ENCODE peak calls at places on chromosomes 16 and 17, in ten cellular contexts. B is A549, M is esophagus muscularis mucosa, R is GM12878, N is stomach, L is SK-N-SH, D is HepG2, F is transverse colon, P is K562, G is upper lobe of left lung. W is an unnamed sample.

GRCh38 chr16:70746708-70747424 is 54.1 kb downstream of the VAC14 start:
- DNase-seq in B (peak; percentile 95), M (peak; percentile 96), R (no peak), N (peak; percentile 85), L (no peak), D (peak; percentile 99), F (peak; percentile 82), P (peak; percentile 79), G (peak; percentile 94), W (no peak)

GRCh38 chr17:81337449-81337848 is 42.3 kb upstream of the SLC38A10 start:
- DNase-seq in B (peak; percentile 47), M (no peak), R (no peak), N (peak; percentile 81), L (peak; percentile 72), D (no peak), F (peak; percentile 67), P (peak; percentile 84), G (peak; percentile 86), W (no peak)

GRCh38 chr17:49360796-49361128 is 1.3 kb downstream of the ZNF652 start:
- DNase-seq in B (no peak), M (no peak), R (no peak), N (no peak), L (peak; percentile 52), D (no peak), F (peak; percentile 39), P (no peak), G (peak; percentile 51), W (no peak)

GRCh38 chr16:53922067-53922804 is 218.3 kb downstream of the FTO start:
- DNase-seq in B (no peak), M (no peak), R (no peak), N (no peak), L (no peak), D (no peak), F (no peak), P (no peak), G (no peak), W (no peak)

GRCh38 chr17:72683506-72684404 is 408.7 kb downstream of the SLC39A11 start:
- DNase-seq in B (peak; percentile 98), M (no peak), R (no peak), N (peak; percentile 38), L (no peak), D (peak; percentile 97), F (peak; percentile 35), P (no peak), G (peak; percentile 82), W (no peak)

GRCh38 chr17:39750131-39751015 is 12.6 kb downstream of the GRB7 start:
- DNase-seq in B (no peak), M (no peak), R (no peak), N (no peak), L (peak; percentile 45), D (peak; percentile 84), F (peak; percentile 11), P (no peak), G (no peak), W (peak; percentile 67)

GRCh38 chr16:29717113-29717512 is 28.7 kb downstream of the C16orf54 start:
- DNase-seq in B (no peak), M (no peak), R (no peak), N (no peak), L (no peak), D (no peak), F (no peak), P (no peak), G (no peak), W (no peak)

GRCh38 chr16:31010539-31010938 is at the start of gene STX1B:
- DNase-seq in B (no peak), M (no peak), R (no peak), N (no peak), L (peak; percentile 100), D (no peak), F (peak; percentile 21), P (peak; percentile 82), G (no peak), W (no peak)

GRCh38 chr17:37493249-37494027 is 3.7 kb downstream of the DUSP14 start:
- DNase-seq in B (no peak), M (no peak), R (no peak), N (no peak), L (no peak), D (peak; percentile 19), F (no peak), P (no peak), G (no peak), W (no peak)

GRCh38 chr17:65261682-65262636 is 124.8 kb downstream of the RGS9 start:
- DNase-seq in B (no peak), M (no peak), R (no peak), N (no peak), L (no peak), D (no peak), F (no peak), P (no peak), G (no peak), W (no peak)

GRCh38 chr17:82839617-82840292 is at the start of gene ZNF750:
- DNase-seq in B (no peak), M (no peak), R (no peak), N (no peak), L (no peak), D (no peak), F (no peak), P (no peak), G (peak; percentile 68), W (no peak)

GRCh38 chr17:83062011-83062817 is 17.2 kb upstream of the METRNL start:
- DNase-seq in B (no peak), M (no peak), R (no peak), N (no peak), L (peak; percentile 34), D (no peak), F (no peak), P (no peak), G (peak; percentile 18), W (no peak)

GRCh38 chr17:27559996-27560481 is 70.9 kb upstream of the LGALS9 start:
- DNase-seq in B (peak; percentile 60), M (no peak), R (no peak), N (peak; percentile 53), L (peak; percentile 58), D (no peak), F (peak; percentile 39), P (no peak), G (peak; percentile 62), W (no peak)

GRCh38 chr16:79498928-79499327 is 101.6 kb downstream of the MAF start:
- DNase-seq in B (no peak), M (no peak), R (no peak), N (no peak), L (no peak), D (no peak), F (no peak), P (no peak), G (no peak), W (no peak)

DNA sequence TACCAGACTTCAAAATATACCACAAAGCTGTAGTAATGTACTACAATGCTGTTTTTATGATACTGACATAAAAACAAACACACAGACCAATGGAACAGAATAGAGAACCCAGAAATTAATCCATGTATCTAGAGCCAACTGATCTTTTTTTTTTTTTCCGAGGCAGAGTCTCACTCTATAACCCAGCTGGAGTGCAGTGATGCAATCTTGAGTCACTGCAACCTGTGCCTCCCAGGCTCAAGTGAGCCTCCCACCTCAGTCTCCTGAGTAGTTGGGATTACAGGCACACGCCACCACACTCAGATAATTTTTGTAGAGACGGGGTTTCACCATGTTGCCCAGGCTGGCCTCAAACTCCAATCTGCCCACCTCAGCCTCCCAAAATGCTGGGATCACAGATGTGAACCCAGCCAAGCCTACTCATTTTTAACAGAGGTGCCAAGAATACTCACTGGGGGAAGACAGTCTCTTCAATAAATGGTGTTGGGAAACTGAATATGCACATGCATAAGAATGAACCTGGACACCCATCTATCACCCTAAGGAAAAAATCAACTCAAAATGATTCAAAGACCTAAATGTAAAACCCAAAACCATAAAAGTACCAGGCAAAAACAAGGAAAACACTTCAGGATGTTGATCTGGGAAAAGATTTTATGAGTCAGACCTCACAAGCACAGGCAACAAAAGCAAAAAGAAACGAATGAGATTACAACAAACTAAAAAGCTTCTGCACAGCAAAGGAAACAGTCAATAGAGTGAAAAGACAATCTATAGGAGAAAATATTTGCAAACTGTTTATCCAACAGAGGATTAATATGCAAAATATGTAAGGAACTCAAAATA is 63.1 kb downstream of the STX8 start:
- DNase-seq in B (peak; percentile 17), M (no peak), R (no peak), N (no peak), L (no peak), D (no peak), F (no peak), P (no peak), G (no peak), W (no peak)
- TF ChIP-seq EP300 in B (no peak), M (no peak), R (no peak), N (no peak), L (no peak), D (no peak), F (no peak), P (no peak), G (no peak), W (no peak)

GRCh38 chr17:17930674-17931073 is 41.5 kb downstream of the TOM1L2 start:
- DNase-seq in B (no peak), M (no peak), R (no peak), N (no peak), L (no peak), D (no peak), F (no peak), P (no peak), G (no peak), W (no peak)
- H3K4me1 ChIP-seq in B (peaks cover 19% of the 10 kb centered on the region), M (peaks cover 39% of the 10 kb centered on the region), R (no peaks in the 10 kb centered on the region), N (peaks cover 11% of the 10 kb centered on the region), L (peaks cover 9% of the 10 kb centered on the region), D (peaks cover 21% of the 10 kb centered on the region), F (peaks cover 27% of the 10 kb centered on the region), P (peaks cover 9% of the 10 kb centered on the region), G (peaks cover 26% of the 10 kb centered on the region), W (peaks cover 48% of the 10 kb centered on the region)

DNA sequence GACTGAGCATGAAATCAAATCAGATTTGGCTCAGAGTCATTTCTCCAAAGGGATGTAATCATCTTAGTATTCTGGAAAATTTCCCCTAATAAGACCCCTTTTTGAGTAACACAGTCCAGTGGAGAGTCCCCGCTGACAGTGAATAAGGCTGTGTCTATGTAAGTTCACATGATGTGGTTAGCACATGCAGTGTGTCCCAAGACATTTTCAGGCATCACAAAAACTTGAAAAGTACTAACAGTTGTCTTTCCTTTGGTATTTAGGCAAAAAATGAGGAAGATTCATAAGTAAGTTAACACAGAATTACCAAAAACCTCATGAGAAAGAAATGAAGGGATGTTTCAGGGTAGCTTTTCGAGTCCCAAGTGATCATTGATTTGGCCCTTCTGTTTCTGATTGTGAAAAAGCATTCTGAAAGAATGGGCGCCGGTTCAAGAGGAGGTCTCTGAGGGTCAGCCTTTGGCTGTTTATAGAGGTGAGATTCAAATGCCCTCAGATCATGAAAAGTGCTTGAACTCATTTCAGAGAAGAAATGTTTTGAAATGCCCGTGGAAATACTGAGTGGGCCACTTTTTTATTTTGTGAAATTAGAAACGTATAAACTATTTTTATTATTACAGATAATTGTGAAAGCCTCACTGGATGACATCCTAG is 515 bp upstream of the ASPA start:
- DNase-seq in B (no peak), M (no peak), R (no peak), N (no peak), L (no peak), D (no peak), F (no peak), P (no peak), G (no peak), W (no peak)
- TF ChIP-seq EP300 in B (no peak), M (no peak), R (no peak), N (no peak), L (no peak), D (no peak), F (no peak), P (no peak), G (no peak), W (no peak)

GRCh38 chr16:66516172-66516807 is 33.6 kb downstream of the TK2 start:
- DNase-seq in B (no peak), M (no peak), R (no peak), N (no peak), L (no peak), D (no peak), F (no peak), P (no peak), G (no peak), W (no peak)
- H3K4me1 ChIP-seq in B (peaks cover 60% of the 10 kb centered on the region), M (peaks cover 85% of the 10 kb centered on the region), R (peaks cover 42% of the 10 kb centered on the region), N (peaks cover 67% of the 10 kb centered on the region), L (peaks cover 20% of the 10 kb centered on the region), D (peaks cover 66% of the 10 kb centered on the region), F (peaks cover 66% of the 10 kb centered on the region), P (peaks cover 35% of the 10 kb centered on the region), G (peaks cover 83% of the 10 kb centered on the region), W (peaks cover 78% of the 10 kb centered on the region)